ENCODE peak calls at places on chromosomes 5 and 9, in five cellular contexts. F, E, A, Z and Q are unnamed samples.
A peak's percentile ranks its signal among the peaks of the same experiment; 100 is the strongest.

GRCh38 chr5:96370981-96371380 is 62.1 kb downstream of the PCSK1 start:
- DNase-seq in A (peak; percentile 45), F (no peak), E (no peak), Z (no peak), Q (no peak)

GRCh38 chr9:134217431-134218210 is 53.3 kb upstream of the RNU6ATAC start:
- DNase-seq in E (no peak), A (peak; percentile 25), Z (no peak), F (no peak), Q (no peak)

GRCh38 chr9:135330307-135330631 is 149.3 kb upstream of the PPP1R26 start:
- DNase-seq in E (no peak), Z (no peak), F (no peak), A (no peak), Q (no peak)

GRCh38 chr5:34790087-34790486 is 48.9 kb upstream of the TTC23L start:
- DNase-seq in F (no peak), E (no peak), Z (peak; percentile 62), A (no peak), Q (no peak)

GRCh38 chr9:10228082-10228481 is 384.7 kb downstream of the PTPRD start:
- DNase-seq in F (no peak), Z (no peak), E (no peak), A (no peak), Q (no peak)

GRCh38 chr9:125405938-125406811 is 144.5 kb downstream of the GAPVD1 start:
- DNase-seq in E (no peak), A (no peak), Z (no peak), F (no peak), Q (no peak)

GRCh38 chr9:87594218-87594617 is 96.6 kb downstream of the DAPK1 start:
- DNase-seq in F (no peak), A (no peak), E (no peak), Z (no peak), Q (no peak)

GRCh38 chr9:116585896-116586295 is 101.2 kb upstream of the TRIM32 start:
- DNase-seq in F (no peak), E (no peak), Z (no peak), A (no peak), Q (no peak)

GRCh38 chr9:34505370-34506120 is 17.2 kb downstream of the ENHO start:
- DNase-seq in E (no peak), F (no peak), A (peak; percentile 91), Z (no peak), Q (no peak)

GRCh38 chr9:83965350-83966208 is 14.4 kb downstream of the HNRNPK start:
- DNase-seq in Z (no peak), A (no peak), E (no peak), F (no peak), Q (no peak)

GRCh38 chr5:133274597-133274935 is 222.8 kb downstream of the HSPA4 start:
- DNase-seq in E (no peak), F (no peak), Z (no peak), A (no peak), Q (no peak)

GRCh38 chr5:9653811-9654210 is 23.7 kb upstream of the TAS2R1 start:
- DNase-seq in F (no peak), Z (no peak), A (no peak), E (no peak), Q (peak; percentile 86)

GRCh38 chr9:99621040-99621439 is 200.6 kb upstream of the NR4A3 start:
- DNase-seq in A (no peak), E (no peak), Z (no peak), F (no peak), Q (no peak)

GRCh38 chr5:140044041-140044440 is 942 bp upstream of the NRG2 start:
- DNase-seq in A (no peak), Z (no peak), E (no peak), F (no peak), Q (no peak)

GRCh38 chr9:134328341-134328840 is 2.1 kb downstream of the RXRA start:
- DNase-seq in Z (no peak), A (no peak), E (no peak), F (no peak), Q (no peak)

GRCh38 chr9:69376651-69377050 is 51.6 kb downstream of the ENTREP1 start:
- DNase-seq in E (no peak), F (no peak), Z (no peak), A (no peak), Q (peak; percentile 60)

GRCh38 chr9:81825831-81826540 is 102.2 kb upstream of the SPATA31D4 start:
- DNase-seq in Z (no peak), E (no peak), F (no peak), A (no peak), Q (no peak)

GRCh38 chr5:14946813-14947640 is 75.4 kb upstream of the ANKH start:
- DNase-seq in E (no peak), F (peak; percentile 27), Z (peak; percentile 53), A (no peak), Q (no peak)

GRCh38 chr5:178569485-178569884 is 20.7 kb downstream of the COL23A1 start:
- DNase-seq in F (no peak), Z (no peak), E (no peak), A (no peak), Q (no peak)

GRCh38 chr5:167908596-167908995 is 382.8 kb upstream of the WWC1 start:
- DNase-seq in F (no peak), A (no peak), E (no peak), Z (peak; percentile 11), Q (no peak)

GRCh38 chr5:114402206-114402605 is 40.3 kb downstream of the KCNN2 start:
- DNase-seq in Z (no peak), A (no peak), F (no peak), E (no peak), Q (no peak)

GRCh38 chr9:112341741-112342140 is 8.3 kb upstream of the PTBP3 start:
- DNase-seq in E (no peak), F (no peak), Z (no peak), A (no peak), Q (no peak)